ENCODE peak calls at places on chromosome 16, in six cellular contexts. A is A549, H is adrenal gland, B is fibroblast of pulmonary artery, Z is psoas muscle, M is mammary epithelial cell. Q is an unnamed sample.

GRCh38 chr16:11389631-11390565 is 44.6 kb downstream of the RMI2 start:
- DNase-seq in B (no peak), Z (no peak), A (no peak), M (no peak), H (no peak), Q (no peak)

GRCh38 chr16:29641561-29641960 is 21.5 kb upstream of the SPN start:
- DNase-seq in H (no peak), B (no peak), Z (peak), A (no peak), M (no peak), Q (no peak)

GRCh38 chr16:14405611-14406537 is 224.2 kb downstream of the PARN start:
- DNase-seq in H (peak), M (no peak), B (no peak), A (no peak), Z (peak), Q (no peak)

GRCh38 chr16:10619271-10619849 is 39.0 kb upstream of the EMP2 start:
- DNase-seq in B (no peak), A (no peak), H (no peak), M (peak), Z (peak), Q (no peak)

GRCh38 chr16:66300037-66300436 is 66.5 kb upstream of the CDH5 start:
- DNase-seq in B (no peak), Z (no peak), M (no peak), H (no peak), A (no peak), Q (no peak)

GRCh38 chr16:54284931-54285413 is 1.6 kb downstream of the IRX3 start:
- DNase-seq in M (peak), A (no peak), H (no peak), Z (no peak), B (no peak), Q (peak)

GRCh38 chr16:68605746-68606145 is 39.4 kb upstream of the CDH3 start:
- DNase-seq in B (no peak), M (peak), H (no peak), A (no peak), Z (no peak), Q (no peak)

GRCh38 chr16:12090162-12090552 is 113.6 kb downstream of the SNX29 start:
- DNase-seq in A (no peak), M (no peak), Z (no peak), B (no peak), H (no peak), Q (no peak)

GRCh38 chr16:85463228-85463611 is 149.9 kb upstream of the GSE1 start:
- DNase-seq in A (no peak), H (no peak), B (no peak), M (no peak), Z (no peak), Q (no peak)

GRCh38 chr16:85462405-85463227 is 150.5 kb upstream of the GSE1 start:
- DNase-seq in B (no peak), A (no peak), H (peak), Z (no peak), M (no peak), Q (no peak)

GRCh38 chr16:85461814-85462404 is 151.2 kb upstream of the GSE1 start:
- DNase-seq in M (no peak), Z (no peak), B (peak), A (no peak), H (peak), Q (peak)

GRCh38 chr16:85464342-85465305 is 148.5 kb upstream of the GSE1 start:
- DNase-seq in Z (no peak), M (no peak), H (no peak), A (no peak), B (no peak), Q (no peak)

DNA sequence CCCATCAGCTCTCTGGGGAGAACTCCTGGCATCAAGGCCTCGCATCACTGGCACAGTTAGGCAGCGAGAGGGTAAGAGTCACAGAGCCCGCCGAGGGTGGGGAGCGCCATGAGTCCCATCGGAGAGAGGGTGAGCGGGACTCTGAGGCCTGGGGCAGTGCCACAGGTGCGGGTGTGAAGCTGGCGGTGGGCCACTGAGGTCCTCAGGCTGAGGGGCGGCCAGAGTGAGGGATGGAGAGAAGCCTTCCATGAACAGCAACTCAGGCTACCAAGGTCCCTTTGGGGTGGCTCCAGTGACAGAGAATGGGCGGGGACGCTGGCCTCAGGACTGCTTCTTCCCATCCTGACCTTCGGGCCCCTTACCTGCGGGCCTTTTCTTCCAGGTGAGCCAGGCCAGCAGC is 149.4 kb upstream of the GSE1 start:
- DNase-seq in B (no peak), Z (no peak), A (no peak), M (no peak), H (no peak), Q (no peak)
- TF ChIP-seq CTCF in B (no peak), Z (no peak), A (no peak), M (no peak), H (no peak), Q (no peak)

GRCh38 chr16:49440156-49441065 is 66.8 kb downstream of the C16orf78 start:
- DNase-seq in A (no peak), H (no peak), M (no peak), Z (no peak), B (no peak), Q (no peak)

GRCh38 chr16:49442805-49443204 is 69.2 kb downstream of the C16orf78 start:
- DNase-seq in H (no peak), M (no peak), B (no peak), A (no peak), Z (no peak), Q (no peak)

GRCh38 chr16:49439676-49440075 is 66.1 kb downstream of the C16orf78 start:
- DNase-seq in A (no peak), B (no peak), M (no peak), H (no peak), Z (no peak), Q (no peak)

GRCh38 chr16:49443576-49443975 is 70.0 kb downstream of the C16orf78 start:
- DNase-seq in Z (no peak), H (no peak), M (no peak), A (no peak), B (no peak), Q (no peak)

DNA sequence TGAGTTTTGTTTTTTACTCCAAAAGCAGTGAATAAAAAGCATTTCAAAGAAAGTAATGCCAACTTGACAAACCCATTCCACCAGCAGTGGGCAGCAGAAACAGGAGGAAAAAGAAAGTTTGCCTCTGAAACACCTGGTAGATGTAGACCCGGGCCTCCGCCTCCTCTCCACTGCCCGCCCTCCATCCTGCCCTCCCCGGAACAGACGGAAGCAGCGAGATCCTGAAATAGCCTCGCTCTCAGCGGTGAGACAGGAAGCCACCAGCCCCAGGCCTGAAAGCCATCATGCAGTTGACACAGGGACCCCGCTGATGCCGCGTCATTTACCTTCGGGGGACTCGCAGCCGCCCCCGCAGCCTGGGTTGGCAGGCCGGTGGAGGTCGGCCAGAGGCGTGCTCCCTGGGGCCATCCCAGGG is 67.8 kb downstream of the C16orf78 start:
- DNase-seq in Z (no peak), A (no peak), M (no peak), B (peak), H (peak), Q (no peak)
- H3K4me3 ChIP-seq in Z (no peak), A (no peak), M (no peak), B (no peak), H (no peak), Q (no peak)

GRCh38 chr16:90046971-90047713 is 27.9 kb upstream of the DBNDD1 start:
- DNase-seq in A (no peak), M (no peak), H (peak), Z (peak), B (peak), Q (peak)
- TF ChIP-seq CTCF in A (no peak), M (no peak), H (no peak), Z (no peak), B (no peak), Q (no peak)

GRCh38 chr16:89563639-89564392 is 3.3 kb downstream of the RPL13 start:
- DNase-seq in Z (no peak), A (no peak), H (no peak), M (no peak), B (no peak), Q (no peak)

GRCh38 chr16:89562939-89563338 is 2.5 kb downstream of the RPL13 start:
- DNase-seq in Z (no peak), M (no peak), B (no peak), H (no peak), A (no peak), Q (no peak)

GRCh38 chr16:89565506-89566372 is 5.3 kb downstream of the RPL13 start:
- DNase-seq in H (peak), A (peak), M (peak), B (peak), Z (peak), Q (no peak)

GRCh38 chr16:89565256-89565505 is 4.7 kb downstream of the RPL13 start:
- DNase-seq in A (no peak), H (no peak), Z (no peak), M (no peak), B (no peak), Q (no peak)

GRCh38 chr16:89564476-89565255 is 4.2 kb downstream of the RPL13 start:
- DNase-seq in M (no peak), Z (no peak), H (no peak), A (no peak), B (no peak), Q (no peak)
- H3K4me3 ChIP-seq in M (no peak), Z (no peak), H (no peak), A (peak), B (no peak), Q (no peak)

DNA sequence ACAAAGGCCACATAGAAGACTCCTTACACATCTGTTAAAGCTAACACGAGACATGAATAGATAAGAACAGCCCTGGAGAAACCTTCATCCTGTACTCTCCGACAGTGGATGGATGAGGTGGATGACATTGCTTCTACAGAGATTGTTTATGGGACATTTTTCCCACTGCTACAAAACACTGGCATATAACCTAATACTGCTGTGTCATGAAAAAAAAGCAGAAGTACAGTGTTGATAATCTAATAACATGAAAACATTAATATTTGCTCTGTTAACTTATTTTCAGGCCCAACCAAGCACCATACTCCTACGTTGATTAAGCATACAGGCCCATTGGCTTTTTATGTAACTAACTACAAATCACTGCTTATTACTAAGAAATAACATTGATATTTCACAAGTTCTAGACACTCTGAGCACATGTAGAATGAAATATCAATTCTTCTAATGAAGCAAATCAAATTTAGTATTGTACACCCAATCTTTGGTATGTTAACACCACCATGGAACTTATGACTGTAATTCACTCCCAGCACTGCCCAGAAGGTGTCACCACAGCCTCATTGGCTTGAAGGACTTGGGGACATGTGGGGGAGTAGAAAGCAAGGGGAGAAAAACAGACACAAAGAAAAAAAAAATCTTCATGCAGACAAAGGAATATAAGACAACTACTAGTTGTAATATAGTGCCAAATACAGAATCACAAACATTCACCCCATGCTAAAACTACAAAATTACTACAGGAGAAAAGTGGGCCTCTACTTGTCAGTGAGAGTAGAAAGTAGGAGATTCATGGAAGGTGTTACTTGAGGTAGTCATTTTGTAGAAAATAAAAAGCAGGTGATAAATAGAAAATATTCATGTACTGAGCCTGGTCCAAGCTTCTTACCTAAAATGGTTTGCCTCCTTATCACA is 330.0 kb upstream of the PMFBP1 start:
- DNase-seq in Z (peak), A (peak), B (peak), H (peak), M (peak), Q (peak)
- TF ChIP-seq CTCF in Z (peak), A (peak), B (peak), H (peak), M (peak), Q (peak)

DNA sequence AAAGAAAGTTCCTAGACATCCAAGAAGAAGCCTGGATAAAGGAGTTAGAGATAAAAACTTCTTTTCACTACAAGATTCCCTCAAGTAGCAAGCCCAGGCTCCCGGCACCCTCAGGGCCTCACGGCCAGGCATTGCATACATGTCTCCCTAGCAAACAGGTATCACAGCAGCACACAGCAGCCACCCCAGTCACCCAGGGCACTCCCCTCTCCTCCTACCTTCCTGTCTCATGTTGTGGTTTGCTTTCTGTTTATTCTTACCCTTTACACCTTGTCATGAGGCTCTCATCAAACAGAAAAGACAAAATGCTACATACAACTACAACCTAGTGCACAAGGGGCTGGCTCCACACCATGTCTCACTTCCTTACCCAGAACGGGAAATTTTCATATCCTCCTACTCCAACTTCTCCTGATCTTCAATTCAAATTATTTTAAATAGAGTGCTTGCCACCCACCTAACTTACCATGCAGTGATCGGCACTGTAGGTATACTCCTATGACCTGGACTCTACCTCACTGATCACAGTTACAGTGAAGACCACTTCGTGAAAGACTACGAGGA is 42.7 kb downstream of the XPO6 start:
- DNase-seq in A (no peak), B (no peak), H (no peak), Z (no peak), M (no peak), Q (no peak)
- H3K4me3 ChIP-seq in A (no peak), B (no peak), H (no peak), Z (no peak), M (no peak), Q (no peak)

DNA sequence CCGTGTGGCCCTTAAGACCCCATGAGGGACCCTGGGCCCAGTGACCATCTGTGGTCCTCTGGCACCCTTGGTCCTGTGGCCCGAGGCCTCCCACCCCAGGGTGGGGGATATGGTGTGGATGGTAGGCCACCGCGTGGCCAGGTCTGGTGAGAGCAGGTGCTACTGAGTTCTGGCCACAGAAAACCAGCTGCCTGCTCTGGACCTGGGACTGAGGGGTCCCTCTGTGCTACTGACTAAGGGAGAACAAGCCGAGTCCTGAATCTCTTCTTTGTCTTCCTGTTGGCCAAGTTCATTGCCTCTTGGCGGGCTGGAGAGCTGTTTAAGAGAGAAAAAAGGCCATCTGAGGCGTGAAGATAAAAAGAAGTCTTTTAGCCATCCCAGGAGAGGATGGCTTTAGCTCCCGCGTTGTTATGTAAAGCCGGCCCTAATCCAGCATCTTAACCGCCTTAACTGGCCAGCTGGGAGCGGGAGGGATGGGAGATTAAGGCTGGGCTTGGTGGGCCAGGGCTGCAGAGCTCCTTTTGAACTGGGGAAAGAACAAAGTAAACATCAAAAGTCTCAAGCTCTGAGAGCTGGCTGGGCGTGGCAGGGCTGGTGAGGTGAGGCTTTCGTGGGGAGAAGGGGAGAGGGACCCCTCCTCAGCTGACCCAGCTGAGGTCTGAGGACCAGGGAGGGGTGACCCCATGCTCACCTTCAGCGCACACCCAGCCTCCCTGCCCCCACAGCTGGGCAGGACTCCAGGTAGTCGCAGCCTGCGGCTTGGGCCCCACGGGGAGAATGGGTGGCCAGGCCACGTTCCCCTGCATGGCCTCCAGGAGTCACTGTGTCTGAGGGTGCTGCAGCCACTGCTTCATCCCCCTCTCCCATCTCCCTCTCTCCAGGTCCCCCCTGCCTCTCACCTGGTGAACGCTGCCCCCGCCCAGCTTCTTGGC is 62.4 kb downstream of the NKD1 start:
- DNase-seq in H (no peak), B (no peak), M (no peak), Z (no peak), A (no peak), Q (no peak)
- TF ChIP-seq CTCF in H (no peak), B (no peak), M (no peak), Z (no peak), A (no peak), Q (no peak)

GRCh38 chr16:31487720-31488629 is 5.1 kb downstream of the SLC5A2 start:
- DNase-seq in H (peak), A (peak), M (peak), Z (peak), B (no peak), Q (peak)

GRCh38 chr16:31489616-31490584 is 7.0 kb downstream of the SLC5A2 start:
- DNase-seq in B (no peak), H (no peak), Z (no peak), A (no peak), M (no peak), Q (no peak)

GRCh38 chr16:31487076-31487719 is 4.3 kb downstream of the SLC5A2 start:
- DNase-seq in H (no peak), M (no peak), B (no peak), A (no peak), Z (peak), Q (no peak)

GRCh38 chr16:31486036-31486435 is 3.1 kb downstream of the SLC5A2 start:
- DNase-seq in Z (peak), B (no peak), H (no peak), A (no peak), M (no peak), Q (no peak)

GRCh38 chr16:31488630-31489564 is 6.0 kb downstream of the SLC5A2 start:
- DNase-seq in H (no peak), Z (peak), A (no peak), M (no peak), B (no peak), Q (no peak)
- H3K4me3 ChIP-seq in H (no peak), Z (peak), A (no peak), M (peak), B (no peak), Q (no peak)